ENCODE peak calls at places on chromosomes 4 and X, in six cellular contexts. N, H, B, Y, O and F are unnamed samples. For H3K79me2, the result is how much of the 10 kb centered on the place peaks cover.

GRCh38 chrX:45400380-45400779 is 199.7 kb upstream of the DIPK2B start:
- DNase-seq in N (no peak), H (no peak), B (no peak), Y (no peak), O (no peak), F (peak)

GRCh38 chr4:13553081-13553480 is 8.8 kb upstream of the NKX3-2 start:
- DNase-seq in N (no peak), H (no peak), B (no peak), Y (no peak), O (no peak), F (no peak)

GRCh38 chrX:118862086-118862485 is 38.5 kb downstream of the ZCCHC12 start:
- DNase-seq in N (no peak), H (no peak), B (no peak), Y (peak), O (no peak), F (no peak)

GRCh38 chrX:20654596-20655106 is 387.9 kb upstream of the RPS6KA3 start:
- DNase-seq in N (no peak), H (no peak), B (peak), Y (no peak), O (no peak), F (peak)

GRCh38 chrX:39164212-39164611 is 363.0 kb downstream of the MID1IP1 start:
- DNase-seq in N (no peak), H (no peak), B (no peak), Y (no peak), O (no peak), F (no peak)

GRCh38 chrX:136711147-136711546 is 63.2 kb downstream of the CD40LG start:
- DNase-seq in N (peak), H (no peak), B (peak), Y (peak), O (peak), F (peak)

GRCh38 chr4:90958256-90958895 is 831.2 kb downstream of the CCSER1 start:
- DNase-seq in N (no peak), H (peak), B (peak), Y (no peak), O (no peak), F (no peak)

GRCh38 chr4:47668256-47668655 is 169.6 kb downstream of the CORIN start:
- DNase-seq in N (no peak), H (no peak), B (no peak), Y (no peak), O (no peak), F (no peak)

GRCh38 chrX:154486052-154486395 is 391 bp downstream of the UBL4A start:
- DNase-seq in N (peak), H (no peak), B (no peak), Y (no peak), O (peak), F (peak)

GRCh38 chr4:153922148-153922547 is 133.3 kb upstream of the SFRP2 start:
- DNase-seq in N (no peak), H (no peak), B (no peak), Y (no peak), O (no peak), F (no peak)

GRCh38 chr4:21790437-21791029 is 158.0 kb downstream of the KCNIP4 start:
- DNase-seq in N (peak), H (peak), B (peak), Y (peak), O (peak), F (peak)

GRCh38 chrX:113868169-113868568 is 715.7 kb upstream of the HTR2C start:
- DNase-seq in N (peak), H (no peak), B (no peak), Y (no peak), O (peak), F (no peak)

GRCh38 chrX:41824551-41824950 is 98.8 kb downstream of the CASK start:
- DNase-seq in N (no peak), H (peak), B (peak), Y (no peak), O (no peak), F (peak)

DNA sequence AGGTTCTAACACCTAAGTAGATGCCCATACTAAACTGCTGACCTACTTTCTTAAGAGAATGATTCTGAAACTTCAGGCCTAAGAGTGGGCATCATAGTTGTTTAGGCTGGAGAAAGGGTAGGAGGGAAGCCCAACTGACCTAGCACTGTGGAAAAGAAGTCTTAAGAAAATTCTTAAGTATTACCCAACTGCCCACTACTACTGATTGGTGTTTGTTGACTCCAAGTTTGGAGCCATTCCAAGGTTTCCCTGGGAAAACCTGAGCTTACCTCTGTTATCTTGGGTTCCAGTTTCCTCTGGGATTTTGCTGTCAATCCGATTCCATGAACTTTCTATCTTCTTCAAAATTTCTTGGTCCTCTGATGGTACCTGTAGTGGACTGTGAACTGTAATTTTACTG is 23.9 kb downstream of the ANKRD17 start:
- DNase-seq in N (no peak), H (no peak), B (no peak), Y (no peak), O (no peak), F (no peak)
- H3K79me2 ChIP-seq in N (half or more), H (half or more), B (half or more), Y (half or more), O (half or more), F (half or more)

GRCh38 chr4:4913628-4914027 is 54.2 kb downstream of the MSX1 start:
- DNase-seq in N (no peak), H (no peak), B (no peak), Y (no peak), O (no peak), F (no peak)
- TF ChIP-seq EZH2phosphoT487 in N (no peak), H (no peak), B (no peak), Y (no peak), O (no peak), F (no peak)

GRCh38 chr4:3304831-3305609 is 12.2 kb downstream of the RGS12 start:
- DNase-seq in N (peak), H (no peak), B (no peak), Y (no peak), O (no peak), F (peak)

GRCh38 chr4:3307060-3307459 is 14.2 kb downstream of the RGS12 start:
- DNase-seq in N (no peak), H (no peak), B (no peak), Y (no peak), O (no peak), F (no peak)

GRCh38 chr4:3305610-3306371 is 13.0 kb downstream of the RGS12 start:
- DNase-seq in N (no peak), H (no peak), B (no peak), Y (peak), O (no peak), F (peak)

GRCh38 chr4:3307486-3307885 is 14.7 kb downstream of the RGS12 start:
- DNase-seq in N (no peak), H (no peak), B (no peak), Y (no peak), O (no peak), F (no peak)

DNA sequence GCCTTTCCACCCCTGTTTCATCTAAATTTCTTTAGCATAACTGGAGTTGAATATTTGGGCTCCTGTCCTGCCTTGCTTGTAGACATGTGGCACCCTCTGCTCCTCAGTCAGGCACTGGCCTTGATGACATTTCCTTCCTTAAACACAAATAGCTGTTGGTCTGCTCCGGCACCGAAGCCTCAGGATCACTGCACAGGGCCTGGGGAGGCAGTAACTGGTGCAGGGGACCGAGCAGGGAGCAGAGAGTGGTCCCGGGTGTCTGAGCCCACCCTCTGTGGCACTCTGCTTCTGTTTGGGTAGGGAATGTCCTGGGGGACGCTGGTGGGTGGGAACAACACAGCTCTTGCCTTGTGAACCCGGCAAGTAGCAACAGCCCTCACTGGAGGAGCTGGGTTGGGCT is 13.6 kb downstream of the RGS12 start:
- DNase-seq in N (no peak), H (no peak), B (no peak), Y (no peak), O (no peak), F (no peak)
- H3K9ac ChIP-seq in N (no peak), H (no peak), B (no peak), Y (no peak), O (no peak), F (no peak)

GRCh38 chr4:169133932-169134331 is 123.9 kb upstream of the CBR4 start:
- DNase-seq in N (no peak), H (no peak), B (no peak), Y (no peak), O (no peak), F (no peak)
- H3K79me2 ChIP-seq in N (half or more), H (under half), B (under half), Y (under half), O (under half), F (half or more)

GRCh38 chr4:86497131-86497530 is 97.0 kb upstream of the PTPN13 start:
- DNase-seq in N (no peak), H (no peak), B (peak), Y (no peak), O (no peak), F (peak)
- TF ChIP-seq EZH2phosphoT487 in N (no peak), H (no peak), B (no peak), Y (no peak), O (no peak), F (no peak)

DNA sequence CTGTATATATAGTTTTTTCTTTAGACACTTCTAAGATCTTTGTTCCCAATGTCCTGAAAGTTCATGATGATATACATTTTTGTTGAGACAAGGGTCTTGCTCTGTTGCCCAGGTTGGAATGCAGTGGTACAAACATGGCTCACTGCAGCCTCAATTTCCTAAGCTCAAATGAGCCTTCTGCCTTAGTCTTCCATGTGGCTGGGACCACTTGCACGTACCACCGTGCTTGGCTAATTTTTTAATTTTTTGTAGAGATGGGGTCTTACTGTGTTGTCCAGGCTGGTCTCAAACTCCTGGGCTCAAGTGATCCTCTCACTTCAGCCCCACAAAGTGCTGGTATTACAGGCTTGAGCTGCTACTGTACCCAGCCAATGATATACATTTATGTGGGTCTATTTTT is 132.9 kb upstream of the BCOR start:
- DNase-seq in N (no peak), H (no peak), B (no peak), Y (no peak), O (no peak), F (no peak)
- H3K9ac ChIP-seq in N (no peak), H (no peak), B (no peak), Y (no peak), O (no peak), F (no peak)

GRCh38 chr4:37960679-37961078 is 481 bp downstream of the PTTG2 start:
- DNase-seq in N (no peak), H (no peak), B (no peak), Y (no peak), O (no peak), F (no peak)

GRCh38 chr4:37953620-37954325 is 6.4 kb upstream of the PTTG2 start:
- DNase-seq in N (no peak), H (no peak), B (peak), Y (no peak), O (no peak), F (no peak)

GRCh38 chr4:37960098-37960497 is at the start of gene PTTG2:
- DNase-seq in N (no peak), H (no peak), B (no peak), Y (no peak), O (no peak), F (no peak)

GRCh38 chr4:37958932-37959331 is 1.3 kb upstream of the PTTG2 start:
- DNase-seq in N (no peak), H (no peak), B (no peak), Y (no peak), O (no peak), F (no peak)

GRCh38 chr4:37956941-37957340 is 3.3 kb upstream of the PTTG2 start:
- DNase-seq in N (no peak), H (no peak), B (no peak), Y (no peak), O (no peak), F (no peak)
- H3K79me2 ChIP-seq in N (under half), H (under half), B (under half), Y (under half), O (under half), F (under half)

DNA sequence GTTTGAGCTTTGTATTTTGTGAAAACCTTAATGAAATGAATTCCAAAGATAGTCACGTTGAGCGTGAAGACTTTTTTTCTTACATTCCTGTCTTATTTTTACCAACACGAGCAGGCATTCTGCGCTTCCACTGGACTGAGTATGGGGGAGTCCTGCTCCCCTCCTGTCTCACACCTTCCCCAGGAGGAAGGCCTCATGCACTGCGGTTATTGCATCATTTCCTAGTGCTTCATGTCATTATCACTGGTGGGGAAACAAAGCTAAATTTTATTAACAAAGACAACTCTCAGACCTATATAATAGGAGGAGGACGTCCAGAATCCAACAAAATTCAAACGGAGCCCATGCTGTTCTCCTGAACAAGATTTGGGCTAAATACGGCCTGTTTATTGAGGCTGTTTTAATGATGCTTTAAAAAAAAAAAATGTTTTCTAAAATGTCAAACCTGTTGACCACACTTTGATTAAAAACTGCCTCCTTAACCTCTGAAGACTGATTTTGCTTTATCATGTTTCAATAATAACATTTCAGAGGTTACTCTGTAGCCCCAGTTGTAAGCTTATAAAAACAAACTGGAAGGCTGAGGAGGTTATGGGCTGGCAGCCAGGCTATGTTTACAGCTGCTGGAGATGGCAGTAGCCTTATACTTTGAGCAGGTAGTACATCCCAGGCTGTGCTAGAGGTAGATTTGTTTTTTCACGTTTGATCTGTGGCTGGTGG is 118.0 kb downstream of the SOWAHB start:
- DNase-seq in N (no peak), H (no peak), B (no peak), Y (no peak), O (no peak), F (no peak)
- TF ChIP-seq EZH2phosphoT487 in N (no peak), H (no peak), B (no peak), Y (no peak), O (no peak), F (no peak)

DNA sequence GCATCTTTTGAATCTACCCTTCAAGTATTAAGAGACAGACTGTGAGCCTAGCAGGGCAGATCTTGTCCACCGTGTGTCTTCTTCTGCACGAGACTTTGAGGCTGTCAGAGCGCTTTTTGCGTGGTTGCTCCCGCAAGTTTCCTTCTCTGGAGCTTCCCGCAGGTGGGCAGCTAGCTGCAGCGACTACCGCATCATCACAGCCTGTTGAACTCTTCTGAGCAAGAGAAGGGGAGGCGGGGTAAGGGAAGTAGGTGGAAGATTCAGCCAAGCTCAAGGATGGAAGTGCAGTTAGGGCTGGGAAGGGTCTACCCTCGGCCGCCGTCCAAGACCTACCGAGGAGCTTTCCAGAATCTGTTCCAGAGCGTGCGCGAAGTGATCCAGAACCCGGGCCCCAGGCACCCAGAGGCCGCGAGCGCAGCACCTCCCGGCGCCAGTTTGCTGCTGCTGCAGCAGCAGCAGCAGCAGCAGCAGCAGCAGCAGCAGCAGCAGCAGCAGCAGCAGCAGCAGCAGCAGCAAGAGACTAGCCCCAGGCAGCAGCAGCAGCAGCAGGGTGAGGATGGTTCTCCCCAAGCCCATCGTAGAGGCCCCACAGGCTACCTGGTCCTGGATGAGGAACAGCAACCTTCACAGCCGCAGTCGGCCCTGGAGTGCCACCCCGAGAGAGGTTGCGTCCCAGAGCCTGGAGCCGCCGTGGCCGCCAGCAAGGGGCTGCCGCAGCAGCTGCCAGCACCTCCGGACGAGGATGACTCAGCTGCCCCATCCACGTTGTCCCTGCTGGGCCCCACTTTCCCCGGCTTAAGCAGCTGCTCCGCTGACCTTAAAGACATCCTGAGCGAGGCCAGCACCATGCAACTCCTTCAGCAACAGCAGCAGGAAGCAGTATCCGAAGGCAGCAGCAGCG is 1.3 kb downstream of the AR start:
- DNase-seq in N (peak), H (no peak), B (no peak), Y (peak), O (no peak), F (peak)
- H3K9ac ChIP-seq in N (no peak), H (no peak), B (no peak), Y (no peak), O (no peak), F (peak)